ENCODE peak calls at places on chromosomes 11 and 22, in nine cellular contexts. One of them, this sample, is unnamed.

GRCh38 chr22:20986365-20986764 is 4.3 kb downstream of the LZTR1 start:
- DNase-seq in left ventricle myocardium inferior: no peak
- DNase-seq in lower leg skin: no peak
- DNase-seq in AG09309: no peak
- DNase-seq in activated CD4-positive, alpha-beta memory T cell treated with anti-CD3 and anti-CD28 coated beads, Interleukin-2, amount 10 ng/mL, durations not matched to agents 7 days and 5 days: no peak
- DNase-seq in stimulated activated CD8-positive, alpha-beta memory T cell treated with anti-CD3 and anti-CD28 coated beads, Interleukin-4, amount 100 ng/mL, for 1 hour: no peak
- DNase-seq in substantia nigra: no peak
- DNase-seq in stimulated activated CD4-positive, alpha-beta T cell treated with anti-CD3 and anti-CD28 coated beads, Interleukin-1b, Interleukin-23, amount 100 ng/mL, for 1 hour: no peak
- DNase-seq in Kasumi-1: no peak
- DNase-seq in this sample: no peak

GRCh38 chr11:121463689-121464335 is 11.0 kb upstream of the SORL1-AS1 start:
- DNase-seq in activated CD4-positive, alpha-beta memory T cell treated with anti-CD3 and anti-CD28 coated beads, Interleukin-2, amount 10 ng/mL, durations not matched to agents 7 days and 5 days: no peak
- DNase-seq in lower leg skin: no peak
- DNase-seq in Kasumi-1: no peak
- DNase-seq in stimulated activated CD4-positive, alpha-beta T cell treated with anti-CD3 and anti-CD28 coated beads, Interleukin-1b, Interleukin-23, amount 100 ng/mL, for 1 hour: no peak
- DNase-seq in left ventricle myocardium inferior: no peak
- DNase-seq in substantia nigra: no peak
- DNase-seq in AG09309: no peak
- DNase-seq in stimulated activated CD8-positive, alpha-beta memory T cell treated with anti-CD3 and anti-CD28 coated beads, Interleukin-4, amount 100 ng/mL, for 1 hour: no peak
- DNase-seq in this sample: no peak

GRCh38 chr11:130314184-130314748 is 451 bp downstream of the ZBTB44 start:
- DNase-seq in stimulated activated CD4-positive, alpha-beta T cell treated with anti-CD3 and anti-CD28 coated beads, Interleukin-1b, Interleukin-23, amount 100 ng/mL, for 1 hour: peak; percentile 33
- DNase-seq in Kasumi-1: no peak
- DNase-seq in lower leg skin: peak; percentile 40
- DNase-seq in substantia nigra: peak; percentile 76
- DNase-seq in activated CD4-positive, alpha-beta memory T cell treated with anti-CD3 and anti-CD28 coated beads, Interleukin-2, amount 10 ng/mL, durations not matched to agents 7 days and 5 days: peak; percentile 71
- DNase-seq in stimulated activated CD8-positive, alpha-beta memory T cell treated with anti-CD3 and anti-CD28 coated beads, Interleukin-4, amount 100 ng/mL, for 1 hour: peak; percentile 45
- DNase-seq in AG09309: no peak
- DNase-seq in left ventricle myocardium inferior: peak; percentile 60
- DNase-seq in this sample: no peak

GRCh38 chr11:117818036-117818858 is 6.3 kb downstream of the FXYD2 start:
- DNase-seq in substantia nigra: no peak
- DNase-seq in lower leg skin: no peak
- DNase-seq in activated CD4-positive, alpha-beta memory T cell treated with anti-CD3 and anti-CD28 coated beads, Interleukin-2, amount 10 ng/mL, durations not matched to agents 7 days and 5 days: peak; percentile 58
- DNase-seq in left ventricle myocardium inferior: no peak
- DNase-seq in AG09309: no peak
- DNase-seq in stimulated activated CD4-positive, alpha-beta T cell treated with anti-CD3 and anti-CD28 coated beads, Interleukin-1b, Interleukin-23, amount 100 ng/mL, for 1 hour: no peak
- DNase-seq in stimulated activated CD8-positive, alpha-beta memory T cell treated with anti-CD3 and anti-CD28 coated beads, Interleukin-4, amount 100 ng/mL, for 1 hour: no peak
- DNase-seq in Kasumi-1: no peak
- DNase-seq in this sample: peak; percentile 52

GRCh38 chr22:31089101-31090100 is 8.3 kb downstream of the SMTN start:
- DNase-seq in lower leg skin: no peak
- DNase-seq in left ventricle myocardium inferior: no peak
- DNase-seq in stimulated activated CD4-positive, alpha-beta T cell treated with anti-CD3 and anti-CD28 coated beads, Interleukin-1b, Interleukin-23, amount 100 ng/mL, for 1 hour: no peak
- DNase-seq in substantia nigra: peak; percentile 46
- DNase-seq in Kasumi-1: peak; percentile 39
- DNase-seq in stimulated activated CD8-positive, alpha-beta memory T cell treated with anti-CD3 and anti-CD28 coated beads, Interleukin-4, amount 100 ng/mL, for 1 hour: no peak
- DNase-seq in activated CD4-positive, alpha-beta memory T cell treated with anti-CD3 and anti-CD28 coated beads, Interleukin-2, amount 10 ng/mL, durations not matched to agents 7 days and 5 days: peak; percentile 46
- DNase-seq in AG09309: no peak
- DNase-seq in this sample: peak; percentile 32

GRCh38 chr11:1049431-1049891 is 12.9 kb upstream of the MUC6 start:
- DNase-seq in lower leg skin: no peak
- DNase-seq in Kasumi-1: no peak
- DNase-seq in activated CD4-positive, alpha-beta memory T cell treated with anti-CD3 and anti-CD28 coated beads, Interleukin-2, amount 10 ng/mL, durations not matched to agents 7 days and 5 days: no peak
- DNase-seq in stimulated activated CD4-positive, alpha-beta T cell treated with anti-CD3 and anti-CD28 coated beads, Interleukin-1b, Interleukin-23, amount 100 ng/mL, for 1 hour: no peak
- DNase-seq in AG09309: no peak
- DNase-seq in left ventricle myocardium inferior: no peak
- DNase-seq in stimulated activated CD8-positive, alpha-beta memory T cell treated with anti-CD3 and anti-CD28 coated beads, Interleukin-4, amount 100 ng/mL, for 1 hour: no peak
- DNase-seq in substantia nigra: no peak
- DNase-seq in this sample: no peak

GRCh38 chr22:44719586-44720368 is 17.8 kb downstream of the PRR5 start:
- DNase-seq in AG09309: no peak
- DNase-seq in lower leg skin: no peak
- DNase-seq in left ventricle myocardium inferior: peak; percentile 40
- DNase-seq in substantia nigra: no peak
- DNase-seq in stimulated activated CD4-positive, alpha-beta T cell treated with anti-CD3 and anti-CD28 coated beads, Interleukin-1b, Interleukin-23, amount 100 ng/mL, for 1 hour: no peak
- DNase-seq in activated CD4-positive, alpha-beta memory T cell treated with anti-CD3 and anti-CD28 coated beads, Interleukin-2, amount 10 ng/mL, durations not matched to agents 7 days and 5 days: no peak
- DNase-seq in stimulated activated CD8-positive, alpha-beta memory T cell treated with anti-CD3 and anti-CD28 coated beads, Interleukin-4, amount 100 ng/mL, for 1 hour: no peak
- DNase-seq in Kasumi-1: no peak
- DNase-seq in this sample: no peak

GRCh38 chr11:113242767-113243397 is 71.5 kb upstream of the TTC12 start:
- DNase-seq in lower leg skin: no peak
- DNase-seq in AG09309: peak; percentile 24
- DNase-seq in substantia nigra: peak; percentile 48
- DNase-seq in left ventricle myocardium inferior: no peak
- DNase-seq in stimulated activated CD4-positive, alpha-beta T cell treated with anti-CD3 and anti-CD28 coated beads, Interleukin-1b, Interleukin-23, amount 100 ng/mL, for 1 hour: no peak
- DNase-seq in activated CD4-positive, alpha-beta memory T cell treated with anti-CD3 and anti-CD28 coated beads, Interleukin-2, amount 10 ng/mL, durations not matched to agents 7 days and 5 days: peak; percentile 60
- DNase-seq in stimulated activated CD8-positive, alpha-beta memory T cell treated with anti-CD3 and anti-CD28 coated beads, Interleukin-4, amount 100 ng/mL, for 1 hour: no peak
- DNase-seq in Kasumi-1: no peak
- DNase-seq in this sample: no peak

GRCh38 chr11:64089027-64089360 is 53.3 kb downstream of the FLRT1 start:
- DNase-seq in stimulated activated CD4-positive, alpha-beta T cell treated with anti-CD3 and anti-CD28 coated beads, Interleukin-1b, Interleukin-23, amount 100 ng/mL, for 1 hour: no peak
- DNase-seq in substantia nigra: no peak
- DNase-seq in activated CD4-positive, alpha-beta memory T cell treated with anti-CD3 and anti-CD28 coated beads, Interleukin-2, amount 10 ng/mL, durations not matched to agents 7 days and 5 days: no peak
- DNase-seq in lower leg skin: no peak
- DNase-seq in Kasumi-1: no peak
- DNase-seq in stimulated activated CD8-positive, alpha-beta memory T cell treated with anti-CD3 and anti-CD28 coated beads, Interleukin-4, amount 100 ng/mL, for 1 hour: no peak
- DNase-seq in AG09309: no peak
- DNase-seq in left ventricle myocardium inferior: no peak
- DNase-seq in this sample: no peak

GRCh38 chr11:66289548-66290331 is 797 bp upstream of the YIF1A start:
- DNase-seq in left ventricle myocardium inferior: peak; percentile 65
- DNase-seq in AG09309: peak; percentile 33
- DNase-seq in stimulated activated CD4-positive, alpha-beta T cell treated with anti-CD3 and anti-CD28 coated beads, Interleukin-1b, Interleukin-23, amount 100 ng/mL, for 1 hour: peak; percentile 29
- DNase-seq in Kasumi-1: peak; percentile 71
- DNase-seq in activated CD4-positive, alpha-beta memory T cell treated with anti-CD3 and anti-CD28 coated beads, Interleukin-2, amount 10 ng/mL, durations not matched to agents 7 days and 5 days: peak; percentile 82
- DNase-seq in substantia nigra: no peak
- DNase-seq in lower leg skin: no peak
- DNase-seq in stimulated activated CD8-positive, alpha-beta memory T cell treated with anti-CD3 and anti-CD28 coated beads, Interleukin-4, amount 100 ng/mL, for 1 hour: no peak
- DNase-seq in this sample: peak; percentile 89

GRCh38 chr11:20011294-20011951 is 148.9 kb downstream of the DBX1 start:
- DNase-seq in AG09309: no peak
- DNase-seq in stimulated activated CD4-positive, alpha-beta T cell treated with anti-CD3 and anti-CD28 coated beads, Interleukin-1b, Interleukin-23, amount 100 ng/mL, for 1 hour: no peak
- DNase-seq in lower leg skin: no peak
- DNase-seq in stimulated activated CD8-positive, alpha-beta memory T cell treated with anti-CD3 and anti-CD28 coated beads, Interleukin-4, amount 100 ng/mL, for 1 hour: no peak
- DNase-seq in left ventricle myocardium inferior: no peak
- DNase-seq in Kasumi-1: no peak
- DNase-seq in substantia nigra: no peak
- DNase-seq in activated CD4-positive, alpha-beta memory T cell treated with anti-CD3 and anti-CD28 coated beads, Interleukin-2, amount 10 ng/mL, durations not matched to agents 7 days and 5 days: no peak
- DNase-seq in this sample: no peak

GRCh38 chr11:69232821-69233760 is 60.9 kb upstream of the MYEOV start:
- DNase-seq in stimulated activated CD4-positive, alpha-beta T cell treated with anti-CD3 and anti-CD28 coated beads, Interleukin-1b, Interleukin-23, amount 100 ng/mL, for 1 hour: no peak
- DNase-seq in lower leg skin: no peak
- DNase-seq in stimulated activated CD8-positive, alpha-beta memory T cell treated with anti-CD3 and anti-CD28 coated beads, Interleukin-4, amount 100 ng/mL, for 1 hour: no peak
- DNase-seq in Kasumi-1: no peak
- DNase-seq in activated CD4-positive, alpha-beta memory T cell treated with anti-CD3 and anti-CD28 coated beads, Interleukin-2, amount 10 ng/mL, durations not matched to agents 7 days and 5 days: peak; percentile 12
- DNase-seq in substantia nigra: no peak
- DNase-seq in left ventricle myocardium inferior: no peak
- DNase-seq in AG09309: no peak
- DNase-seq in this sample: no peak

GRCh38 chr11:15313862-15314261 is 199.1 kb downstream of the INSC start:
- DNase-seq in lower leg skin: no peak
- DNase-seq in AG09309: no peak
- DNase-seq in substantia nigra: no peak
- DNase-seq in Kasumi-1: no peak
- DNase-seq in left ventricle myocardium inferior: no peak
- DNase-seq in activated CD4-positive, alpha-beta memory T cell treated with anti-CD3 and anti-CD28 coated beads, Interleukin-2, amount 10 ng/mL, durations not matched to agents 7 days and 5 days: no peak
- DNase-seq in stimulated activated CD8-positive, alpha-beta memory T cell treated with anti-CD3 and anti-CD28 coated beads, Interleukin-4, amount 100 ng/mL, for 1 hour: no peak
- DNase-seq in stimulated activated CD4-positive, alpha-beta T cell treated with anti-CD3 and anti-CD28 coated beads, Interleukin-1b, Interleukin-23, amount 100 ng/mL, for 1 hour: no peak
- DNase-seq in this sample: no peak

GRCh38 chr11:61629082-61629481 is 48.2 kb upstream of the SYT7 start:
- DNase-seq in left ventricle myocardium inferior: no peak
- DNase-seq in stimulated activated CD4-positive, alpha-beta T cell treated with anti-CD3 and anti-CD28 coated beads, Interleukin-1b, Interleukin-23, amount 100 ng/mL, for 1 hour: no peak
- DNase-seq in lower leg skin: no peak
- DNase-seq in substantia nigra: no peak
- DNase-seq in AG09309: no peak
- DNase-seq in activated CD4-positive, alpha-beta memory T cell treated with anti-CD3 and anti-CD28 coated beads, Interleukin-2, amount 10 ng/mL, durations not matched to agents 7 days and 5 days: no peak
- DNase-seq in Kasumi-1: no peak
- DNase-seq in stimulated activated CD8-positive, alpha-beta memory T cell treated with anti-CD3 and anti-CD28 coated beads, Interleukin-4, amount 100 ng/mL, for 1 hour: no peak
- DNase-seq in this sample: no peak

GRCh38 chr22:33940741-33941140 is 20.5 kb upstream of the LARGE1 start:
- DNase-seq in Kasumi-1: no peak
- DNase-seq in substantia nigra: no peak
- DNase-seq in lower leg skin: no peak
- DNase-seq in AG09309: no peak
- DNase-seq in activated CD4-positive, alpha-beta memory T cell treated with anti-CD3 and anti-CD28 coated beads, Interleukin-2, amount 10 ng/mL, durations not matched to agents 7 days and 5 days: no peak
- DNase-seq in left ventricle myocardium inferior: no peak
- DNase-seq in stimulated activated CD4-positive, alpha-beta T cell treated with anti-CD3 and anti-CD28 coated beads, Interleukin-1b, Interleukin-23, amount 100 ng/mL, for 1 hour: no peak
- DNase-seq in stimulated activated CD8-positive, alpha-beta memory T cell treated with anti-CD3 and anti-CD28 coated beads, Interleukin-4, amount 100 ng/mL, for 1 hour: no peak
- DNase-seq in this sample: no peak

GRCh38 chr11:118312328-118312727 is 7.8 kb downstream of the CD3E start:
- DNase-seq in Kasumi-1: no peak
- DNase-seq in stimulated activated CD8-positive, alpha-beta memory T cell treated with anti-CD3 and anti-CD28 coated beads, Interleukin-4, amount 100 ng/mL, for 1 hour: no peak
- DNase-seq in stimulated activated CD4-positive, alpha-beta T cell treated with anti-CD3 and anti-CD28 coated beads, Interleukin-1b, Interleukin-23, amount 100 ng/mL, for 1 hour: no peak
- DNase-seq in left ventricle myocardium inferior: no peak
- DNase-seq in lower leg skin: no peak
- DNase-seq in substantia nigra: no peak
- DNase-seq in activated CD4-positive, alpha-beta memory T cell treated with anti-CD3 and anti-CD28 coated beads, Interleukin-2, amount 10 ng/mL, durations not matched to agents 7 days and 5 days: no peak
- DNase-seq in AG09309: no peak
- DNase-seq in this sample: no peak

GRCh38 chr11:8258289-8258688 is 5.4 kb downstream of the LMO1 start:
- DNase-seq in AG09309: no peak
- DNase-seq in substantia nigra: no peak
- DNase-seq in lower leg skin: no peak
- DNase-seq in left ventricle myocardium inferior: no peak
- DNase-seq in stimulated activated CD4-positive, alpha-beta T cell treated with anti-CD3 and anti-CD28 coated beads, Interleukin-1b, Interleukin-23, amount 100 ng/mL, for 1 hour: no peak
- DNase-seq in activated CD4-positive, alpha-beta memory T cell treated with anti-CD3 and anti-CD28 coated beads, Interleukin-2, amount 10 ng/mL, durations not matched to agents 7 days and 5 days: no peak
- DNase-seq in Kasumi-1: peak; percentile 62
- DNase-seq in stimulated activated CD8-positive, alpha-beta memory T cell treated with anti-CD3 and anti-CD28 coated beads, Interleukin-4, amount 100 ng/mL, for 1 hour: no peak
- DNase-seq in this sample: no peak

GRCh38 chr11:118659956-118660645 is 19.3 kb downstream of the TREH start:
- DNase-seq in Kasumi-1: no peak
- DNase-seq in lower leg skin: no peak
- DNase-seq in left ventricle myocardium inferior: no peak
- DNase-seq in substantia nigra: no peak
- DNase-seq in stimulated activated CD4-positive, alpha-beta T cell treated with anti-CD3 and anti-CD28 coated beads, Interleukin-1b, Interleukin-23, amount 100 ng/mL, for 1 hour: no peak
- DNase-seq in AG09309: no peak
- DNase-seq in activated CD4-positive, alpha-beta memory T cell treated with anti-CD3 and anti-CD28 coated beads, Interleukin-2, amount 10 ng/mL, durations not matched to agents 7 days and 5 days: no peak
- DNase-seq in stimulated activated CD8-positive, alpha-beta memory T cell treated with anti-CD3 and anti-CD28 coated beads, Interleukin-4, amount 100 ng/mL, for 1 hour: no peak
- DNase-seq in this sample: no peak

GRCh38 chr11:99148352-99148751 is 127.6 kb downstream of the CNTN5 start:
- DNase-seq in stimulated activated CD4-positive, alpha-beta T cell treated with anti-CD3 and anti-CD28 coated beads, Interleukin-1b, Interleukin-23, amount 100 ng/mL, for 1 hour: no peak
- DNase-seq in AG09309: no peak
- DNase-seq in activated CD4-positive, alpha-beta memory T cell treated with anti-CD3 and anti-CD28 coated beads, Interleukin-2, amount 10 ng/mL, durations not matched to agents 7 days and 5 days: no peak
- DNase-seq in left ventricle myocardium inferior: no peak
- DNase-seq in substantia nigra: no peak
- DNase-seq in stimulated activated CD8-positive, alpha-beta memory T cell treated with anti-CD3 and anti-CD28 coated beads, Interleukin-4, amount 100 ng/mL, for 1 hour: no peak
- DNase-seq in lower leg skin: no peak
- DNase-seq in Kasumi-1: no peak
- DNase-seq in this sample: no peak

GRCh38 chr11:74504100-74504691 is 10.7 kb upstream of the LIPT2 start:
- DNase-seq in left ventricle myocardium inferior: no peak
- DNase-seq in lower leg skin: no peak
- DNase-seq in stimulated activated CD4-positive, alpha-beta T cell treated with anti-CD3 and anti-CD28 coated beads, Interleukin-1b, Interleukin-23, amount 100 ng/mL, for 1 hour: no peak
- DNase-seq in stimulated activated CD8-positive, alpha-beta memory T cell treated with anti-CD3 and anti-CD28 coated beads, Interleukin-4, amount 100 ng/mL, for 1 hour: no peak
- DNase-seq in AG09309: no peak
- DNase-seq in activated CD4-positive, alpha-beta memory T cell treated with anti-CD3 and anti-CD28 coated beads, Interleukin-2, amount 10 ng/mL, durations not matched to agents 7 days and 5 days: no peak
- DNase-seq in Kasumi-1: no peak
- DNase-seq in substantia nigra: no peak
- DNase-seq in this sample: no peak

GRCh38 chr11:123173040-123173855 is 21.8 kb downstream of the CLMP start:
- DNase-seq in lower leg skin: no peak
- DNase-seq in Kasumi-1: no peak
- DNase-seq in stimulated activated CD4-positive, alpha-beta T cell treated with anti-CD3 and anti-CD28 coated beads, Interleukin-1b, Interleukin-23, amount 100 ng/mL, for 1 hour: no peak
- DNase-seq in substantia nigra: no peak
- DNase-seq in AG09309: peak; percentile 98
- DNase-seq in stimulated activated CD8-positive, alpha-beta memory T cell treated with anti-CD3 and anti-CD28 coated beads, Interleukin-4, amount 100 ng/mL, for 1 hour: no peak
- DNase-seq in activated CD4-positive, alpha-beta memory T cell treated with anti-CD3 and anti-CD28 coated beads, Interleukin-2, amount 10 ng/mL, durations not matched to agents 7 days and 5 days: no peak
- DNase-seq in left ventricle myocardium inferior: no peak
- DNase-seq in this sample: no peak

GRCh38 chr11:3014314-3014938 is 22.3 kb upstream of the NAP1L4 start:
- DNase-seq in stimulated activated CD8-positive, alpha-beta memory T cell treated with anti-CD3 and anti-CD28 coated beads, Interleukin-4, amount 100 ng/mL, for 1 hour: peak; percentile 57
- DNase-seq in Kasumi-1: no peak
- DNase-seq in AG09309: no peak
- DNase-seq in lower leg skin: no peak
- DNase-seq in left ventricle myocardium inferior: no peak
- DNase-seq in substantia nigra: peak; percentile 68
- DNase-seq in stimulated activated CD4-positive, alpha-beta T cell treated with anti-CD3 and anti-CD28 coated beads, Interleukin-1b, Interleukin-23, amount 100 ng/mL, for 1 hour: no peak
- DNase-seq in activated CD4-positive, alpha-beta memory T cell treated with anti-CD3 and anti-CD28 coated beads, Interleukin-2, amount 10 ng/mL, durations not matched to agents 7 days and 5 days: peak; percentile 87
- DNase-seq in this sample: peak; percentile 56

GRCh38 chr11:78753297-78753696 is 178.6 kb upstream of the NARS2 start:
- DNase-seq in stimulated activated CD4-positive, alpha-beta T cell treated with anti-CD3 and anti-CD28 coated beads, Interleukin-1b, Interleukin-23, amount 100 ng/mL, for 1 hour: no peak
- DNase-seq in stimulated activated CD8-positive, alpha-beta memory T cell treated with anti-CD3 and anti-CD28 coated beads, Interleukin-4, amount 100 ng/mL, for 1 hour: no peak
- DNase-seq in lower leg skin: no peak
- DNase-seq in substantia nigra: no peak
- DNase-seq in left ventricle myocardium inferior: no peak
- DNase-seq in AG09309: no peak
- DNase-seq in activated CD4-positive, alpha-beta memory T cell treated with anti-CD3 and anti-CD28 coated beads, Interleukin-2, amount 10 ng/mL, durations not matched to agents 7 days and 5 days: no peak
- DNase-seq in Kasumi-1: no peak
- DNase-seq in this sample: no peak

GRCh38 chr11:73047773-73048371 is 94.2 kb downstream of the FCHSD2 start:
- DNase-seq in substantia nigra: no peak
- DNase-seq in activated CD4-positive, alpha-beta memory T cell treated with anti-CD3 and anti-CD28 coated beads, Interleukin-2, amount 10 ng/mL, durations not matched to agents 7 days and 5 days: no peak
- DNase-seq in stimulated activated CD4-positive, alpha-beta T cell treated with anti-CD3 and anti-CD28 coated beads, Interleukin-1b, Interleukin-23, amount 100 ng/mL, for 1 hour: no peak
- DNase-seq in stimulated activated CD8-positive, alpha-beta memory T cell treated with anti-CD3 and anti-CD28 coated beads, Interleukin-4, amount 100 ng/mL, for 1 hour: no peak
- DNase-seq in AG09309: no peak
- DNase-seq in Kasumi-1: peak; percentile 35
- DNase-seq in left ventricle myocardium inferior: no peak
- DNase-seq in lower leg skin: no peak
- DNase-seq in this sample: no peak

GRCh38 chr22:29266564-29267461 is 968 bp downstream of the RHBDD3 start:
- DNase-seq in stimulated activated CD8-positive, alpha-beta memory T cell treated with anti-CD3 and anti-CD28 coated beads, Interleukin-4, amount 100 ng/mL, for 1 hour: no peak
- DNase-seq in lower leg skin: no peak
- DNase-seq in AG09309: no peak
- DNase-seq in activated CD4-positive, alpha-beta memory T cell treated with anti-CD3 and anti-CD28 coated beads, Interleukin-2, amount 10 ng/mL, durations not matched to agents 7 days and 5 days: no peak
- DNase-seq in stimulated activated CD4-positive, alpha-beta T cell treated with anti-CD3 and anti-CD28 coated beads, Interleukin-1b, Interleukin-23, amount 100 ng/mL, for 1 hour: no peak
- DNase-seq in substantia nigra: no peak
- DNase-seq in left ventricle myocardium inferior: no peak
- DNase-seq in Kasumi-1: no peak
- DNase-seq in this sample: no peak

GRCh38 chr11:30605036-30605435 is 18.9 kb upstream of the MPPED2 start:
- DNase-seq in AG09309: no peak
- DNase-seq in stimulated activated CD8-positive, alpha-beta memory T cell treated with anti-CD3 and anti-CD28 coated beads, Interleukin-4, amount 100 ng/mL, for 1 hour: no peak
- DNase-seq in Kasumi-1: no peak
- DNase-seq in stimulated activated CD4-positive, alpha-beta T cell treated with anti-CD3 and anti-CD28 coated beads, Interleukin-1b, Interleukin-23, amount 100 ng/mL, for 1 hour: no peak
- DNase-seq in left ventricle myocardium inferior: no peak
- DNase-seq in substantia nigra: no peak
- DNase-seq in activated CD4-positive, alpha-beta memory T cell treated with anti-CD3 and anti-CD28 coated beads, Interleukin-2, amount 10 ng/mL, durations not matched to agents 7 days and 5 days: no peak
- DNase-seq in lower leg skin: no peak
- DNase-seq in this sample: no peak

GRCh38 chr11:118295199-118295598 is 9.3 kb upstream of the CD3E start:
- DNase-seq in stimulated activated CD4-positive, alpha-beta T cell treated with anti-CD3 and anti-CD28 coated beads, Interleukin-1b, Interleukin-23, amount 100 ng/mL, for 1 hour: no peak
- DNase-seq in Kasumi-1: no peak
- DNase-seq in stimulated activated CD8-positive, alpha-beta memory T cell treated with anti-CD3 and anti-CD28 coated beads, Interleukin-4, amount 100 ng/mL, for 1 hour: no peak
- DNase-seq in activated CD4-positive, alpha-beta memory T cell treated with anti-CD3 and anti-CD28 coated beads, Interleukin-2, amount 10 ng/mL, durations not matched to agents 7 days and 5 days: no peak
- DNase-seq in substantia nigra: no peak
- DNase-seq in AG09309: no peak
- DNase-seq in left ventricle myocardium inferior: no peak
- DNase-seq in lower leg skin: no peak
- DNase-seq in this sample: peak; percentile 24

GRCh38 chr22:22506736-22507135 is 1.8 kb downstream of the ZNF280B start:
- DNase-seq in stimulated activated CD8-positive, alpha-beta memory T cell treated with anti-CD3 and anti-CD28 coated beads, Interleukin-4, amount 100 ng/mL, for 1 hour: no peak
- DNase-seq in Kasumi-1: no peak
- DNase-seq in lower leg skin: no peak
- DNase-seq in stimulated activated CD4-positive, alpha-beta T cell treated with anti-CD3 and anti-CD28 coated beads, Interleukin-1b, Interleukin-23, amount 100 ng/mL, for 1 hour: no peak
- DNase-seq in AG09309: no peak
- DNase-seq in activated CD4-positive, alpha-beta memory T cell treated with anti-CD3 and anti-CD28 coated beads, Interleukin-2, amount 10 ng/mL, durations not matched to agents 7 days and 5 days: no peak
- DNase-seq in substantia nigra: no peak
- DNase-seq in left ventricle myocardium inferior: no peak
- DNase-seq in this sample: no peak